ENCODE peak calls at places on chromosomes 7 and 10, in four cellular contexts. One of them, this sample, is unnamed.

GRCh38 chr7:124992881-124993562 is 63.4 kb upstream of the POT1 start:
- DNase-seq in EL: peak
- DNase-seq in occipital lobe: no peak
- DNase-seq in HCEC 1CT: peak
- DNase-seq in this sample: no peak

GRCh38 chr10:81978238-81978637 is 103.2 kb downstream of the NRG3 start:
- DNase-seq in EL: no peak
- DNase-seq in occipital lobe: no peak
- DNase-seq in HCEC 1CT: no peak
- DNase-seq in this sample: no peak

GRCh38 chr7:40836218-40836617 is 701.4 kb downstream of the SUGCT start:
- DNase-seq in HCEC 1CT: peak
- DNase-seq in EL: peak
- DNase-seq in occipital lobe: no peak
- DNase-seq in this sample: no peak

GRCh38 chr7:27105161-27106122 is 3.0 kb upstream of the HOXA2 start:
- DNase-seq in EL: no peak
- DNase-seq in HCEC 1CT: no peak
- DNase-seq in occipital lobe: no peak
- DNase-seq in this sample: no peak

GRCh38 chr10:104925232-104925851 is 284.3 kb downstream of the SORCS3 start:
- DNase-seq in occipital lobe: peak
- DNase-seq in HCEC 1CT: no peak
- DNase-seq in EL: peak
- DNase-seq in this sample: peak

GRCh38 chr10:52011113-52011512 is 303.0 kb upstream of the DKK1 start:
- DNase-seq in HCEC 1CT: no peak
- DNase-seq in EL: no peak
- DNase-seq in occipital lobe: no peak
- DNase-seq in this sample: no peak

GRCh38 chr7:98215561-98216495 is 4.6 kb downstream of the BHLHA15 start:
- DNase-seq in EL: no peak
- DNase-seq in HCEC 1CT: no peak
- DNase-seq in occipital lobe: no peak
- DNase-seq in this sample: no peak

GRCh38 chr7:29353810-29354209 is 159.2 kb downstream of the CHN2 start:
- DNase-seq in occipital lobe: no peak
- DNase-seq in HCEC 1CT: no peak
- DNase-seq in EL: no peak
- DNase-seq in this sample: no peak

GRCh38 chr10:104688251-104688650 is 47.2 kb downstream of the SORCS3 start:
- DNase-seq in occipital lobe: peak
- DNase-seq in EL: no peak
- DNase-seq in HCEC 1CT: no peak
- DNase-seq in this sample: peak

GRCh38 chr10:61050120-61050745 is 106.2 kb upstream of the RHOBTB1 start:
- DNase-seq in occipital lobe: no peak
- DNase-seq in EL: no peak
- DNase-seq in HCEC 1CT: no peak
- DNase-seq in this sample: no peak

GRCh38 chr10:11175823-11176243 is 158.2 kb downstream of the CELF2 start:
- DNase-seq in EL: no peak
- DNase-seq in occipital lobe: no peak
- DNase-seq in HCEC 1CT: no peak
- DNase-seq in this sample: no peak

GRCh38 chr7:134602921-134603394 is 43.7 kb upstream of the BPGM start:
- DNase-seq in EL: no peak
- DNase-seq in occipital lobe: no peak
- DNase-seq in HCEC 1CT: no peak
- DNase-seq in this sample: no peak

GRCh38 chr7:1230411-1231213 is 2.1 kb upstream of the UNCX start:
- DNase-seq in occipital lobe: no peak
- DNase-seq in HCEC 1CT: no peak
- DNase-seq in EL: no peak
- DNase-seq in this sample: no peak

GRCh38 chr10:114544045-114544659 is 113.9 kb downstream of the ABLIM1 start:
- DNase-seq in EL: no peak
- DNase-seq in occipital lobe: no peak
- DNase-seq in HCEC 1CT: no peak
- DNase-seq in this sample: no peak

GRCh38 chr10:114094795-114095194 is 51.1 kb downstream of the ADRB1 start:
- DNase-seq in EL: no peak
- DNase-seq in occipital lobe: no peak
- DNase-seq in HCEC 1CT: no peak
- DNase-seq in this sample: no peak

GRCh38 chr10:97685395-97685958 is 1.6 kb downstream of the AVPI1 start:
- DNase-seq in occipital lobe: no peak
- DNase-seq in HCEC 1CT: peak
- DNase-seq in EL: peak
- DNase-seq in this sample: no peak

GRCh38 chr10:90179696-90180407 is 478.5 kb downstream of the KIF20B start:
- DNase-seq in occipital lobe: no peak
- DNase-seq in HCEC 1CT: peak
- DNase-seq in EL: peak
- DNase-seq in this sample: no peak

This sample was measured in head of caudate nucleus.